ENCODE peak calls at places on chromosomes 13 and 19, in nine cellular contexts. One of them, this sample, is unnamed.
A peak's percentile ranks its signal among the peaks of the same experiment; 100 is the strongest.

GRCh38 chr13:99811067-99811715 is 160.4 kb downstream of the ZIC5 start:
- DNase-seq in epithelial cell of esophagus: no peak
- DNase-seq in mammary epithelial cell: no peak
- DNase-seq in transverse colon: no peak
- DNase-seq in GM23338: no peak
- DNase-seq in foreskin keratinocyte: no peak
- DNase-seq in fibroblast of lung: no peak
- DNase-seq in AG09319: no peak
- DNase-seq in neural progenitor cell: no peak
- DNase-seq in this sample: no peak

GRCh38 chr19:4379383-4380253 is 20.7 kb downstream of the SH3GL1 start:
- DNase-seq in epithelial cell of esophagus: peak; percentile 100
- DNase-seq in mammary epithelial cell: peak; percentile 99
- DNase-seq in transverse colon: no peak
- DNase-seq in GM23338: no peak
- DNase-seq in foreskin keratinocyte: peak; percentile 94
- DNase-seq in fibroblast of lung: no peak
- DNase-seq in AG09319: no peak
- DNase-seq in neural progenitor cell: no peak
- DNase-seq in this sample: peak; percentile 94

GRCh38 chr19:40370997-40371801 is 18.8 kb downstream of the HIPK4 start:
- DNase-seq in epithelial cell of esophagus: no peak
- DNase-seq in mammary epithelial cell: no peak
- DNase-seq in transverse colon: no peak
- DNase-seq in GM23338: no peak
- DNase-seq in foreskin keratinocyte: no peak
- DNase-seq in fibroblast of lung: no peak
- DNase-seq in AG09319: no peak
- DNase-seq in neural progenitor cell: no peak
- DNase-seq in this sample: no peak

GRCh38 chr13:111904166-111904565 is 162.8 kb upstream of the SOX1 start:
- DNase-seq in epithelial cell of esophagus: no peak
- DNase-seq in mammary epithelial cell: no peak
- DNase-seq in transverse colon: no peak
- DNase-seq in GM23338: no peak
- DNase-seq in foreskin keratinocyte: no peak
- DNase-seq in fibroblast of lung: no peak
- DNase-seq in AG09319: no peak
- DNase-seq in neural progenitor cell: no peak
- DNase-seq in this sample: no peak

GRCh38 chr19:33578697-33579096 is 43.1 kb upstream of the CHST8 start:
- DNase-seq in epithelial cell of esophagus: no peak
- DNase-seq in mammary epithelial cell: no peak
- DNase-seq in transverse colon: no peak
- DNase-seq in GM23338: no peak
- DNase-seq in foreskin keratinocyte: no peak
- DNase-seq in fibroblast of lung: no peak
- DNase-seq in AG09319: no peak
- DNase-seq in neural progenitor cell: no peak
- DNase-seq in this sample: no peak

GRCh38 chr19:18399008-18399407 is 1.6 kb upstream of the LRRC25 start:
- DNase-seq in epithelial cell of esophagus: peak; percentile 81
- DNase-seq in mammary epithelial cell: peak; percentile 42
- DNase-seq in transverse colon: peak; percentile 60
- DNase-seq in GM23338: no peak
- DNase-seq in foreskin keratinocyte: no peak
- DNase-seq in fibroblast of lung: peak; percentile 68
- DNase-seq in AG09319: no peak
- DNase-seq in neural progenitor cell: no peak
- DNase-seq in this sample: no peak

GRCh38 chr13:107865643-107866006 is 349.7 kb downstream of the LIG4 start:
- DNase-seq in epithelial cell of esophagus: no peak
- DNase-seq in mammary epithelial cell: no peak
- DNase-seq in transverse colon: no peak
- DNase-seq in GM23338: no peak
- DNase-seq in foreskin keratinocyte: no peak
- DNase-seq in fibroblast of lung: peak; percentile 35
- DNase-seq in AG09319: no peak
- DNase-seq in neural progenitor cell: no peak
- DNase-seq in this sample: no peak

GRCh38 chr19:40134866-40135265 is 44.1 kb upstream of the ZNF780A start:
- DNase-seq in epithelial cell of esophagus: no peak
- DNase-seq in mammary epithelial cell: no peak
- DNase-seq in transverse colon: no peak
- DNase-seq in GM23338: no peak
- DNase-seq in foreskin keratinocyte: no peak
- DNase-seq in fibroblast of lung: no peak
- DNase-seq in AG09319: no peak
- DNase-seq in neural progenitor cell: peak; percentile 15
- DNase-seq in this sample: no peak

GRCh38 chr19:2549701-2550191 is 73.8 kb downstream of the GADD45B start:
- DNase-seq in epithelial cell of esophagus: no peak
- DNase-seq in mammary epithelial cell: peak; percentile 58
- DNase-seq in transverse colon: peak; percentile 72
- DNase-seq in GM23338: no peak
- DNase-seq in foreskin keratinocyte: no peak
- DNase-seq in fibroblast of lung: peak; percentile 93
- DNase-seq in AG09319: peak; percentile 62
- DNase-seq in neural progenitor cell: no peak
- DNase-seq in this sample: no peak

GRCh38 chr13:71968025-71968424 is 101.0 kb upstream of the DACH1 start:
- DNase-seq in epithelial cell of esophagus: peak; percentile 57
- DNase-seq in mammary epithelial cell: no peak
- DNase-seq in transverse colon: no peak
- DNase-seq in GM23338: peak; percentile 78
- DNase-seq in foreskin keratinocyte: no peak
- DNase-seq in fibroblast of lung: no peak
- DNase-seq in AG09319: no peak
- DNase-seq in neural progenitor cell: peak; percentile 77
- DNase-seq in this sample: no peak

GRCh38 chr13:29846475-29847256 is 3.8 kb downstream of the UBL3 start:
- DNase-seq in epithelial cell of esophagus: no peak
- DNase-seq in mammary epithelial cell: no peak
- DNase-seq in transverse colon: no peak
- DNase-seq in GM23338: no peak
- DNase-seq in foreskin keratinocyte: no peak
- DNase-seq in fibroblast of lung: no peak
- DNase-seq in AG09319: no peak
- DNase-seq in neural progenitor cell: no peak
- DNase-seq in this sample: no peak

GRCh38 chr19:6632002-6632621 is 37.8 kb downstream of the TNFSF14 start:
- DNase-seq in epithelial cell of esophagus: peak; percentile 77
- DNase-seq in mammary epithelial cell: peak; percentile 59
- DNase-seq in transverse colon: peak; percentile 77
- DNase-seq in GM23338: peak; percentile 91
- DNase-seq in foreskin keratinocyte: peak; percentile 21
- DNase-seq in fibroblast of lung: peak; percentile 78
- DNase-seq in AG09319: peak; percentile 40
- DNase-seq in neural progenitor cell: peak; percentile 86
- DNase-seq in this sample: no peak

GRCh38 chr19:38211779-38212178 is 12.2 kb downstream of the DPF1 start:
- DNase-seq in epithelial cell of esophagus: no peak
- DNase-seq in mammary epithelial cell: no peak
- DNase-seq in transverse colon: no peak
- DNase-seq in GM23338: peak; percentile 73
- DNase-seq in foreskin keratinocyte: no peak
- DNase-seq in fibroblast of lung: no peak
- DNase-seq in AG09319: no peak
- DNase-seq in neural progenitor cell: peak; percentile 65
- DNase-seq in this sample: no peak

GRCh38 chr19:38209152-38209551 is 14.9 kb downstream of the DPF1 start:
- DNase-seq in epithelial cell of esophagus: no peak
- DNase-seq in mammary epithelial cell: no peak
- DNase-seq in transverse colon: no peak
- DNase-seq in GM23338: peak; percentile 84
- DNase-seq in foreskin keratinocyte: no peak
- DNase-seq in fibroblast of lung: no peak
- DNase-seq in AG09319: no peak
- DNase-seq in neural progenitor cell: peak; percentile 49
- DNase-seq in this sample: no peak

GRCh38 chr19:38209671-38210457 is 14.2 kb downstream of the DPF1 start:
- DNase-seq in epithelial cell of esophagus: no peak
- DNase-seq in mammary epithelial cell: no peak
- DNase-seq in transverse colon: peak; percentile 47
- DNase-seq in GM23338: peak; percentile 82
- DNase-seq in foreskin keratinocyte: no peak
- DNase-seq in fibroblast of lung: peak; percentile 76
- DNase-seq in AG09319: no peak
- DNase-seq in neural progenitor cell: peak; percentile 87
- DNase-seq in this sample: no peak

GRCh38 chr19:38210458-38210987 is 13.5 kb downstream of the DPF1 start:
- DNase-seq in epithelial cell of esophagus: no peak
- DNase-seq in mammary epithelial cell: no peak
- DNase-seq in transverse colon: peak; percentile 21
- DNase-seq in GM23338: peak; percentile 97
- DNase-seq in foreskin keratinocyte: no peak
- DNase-seq in fibroblast of lung: peak; percentile 77
- DNase-seq in AG09319: no peak
- DNase-seq in neural progenitor cell: peak; percentile 97
- DNase-seq in this sample: no peak

GRCh38 chr19:38211206-38211605 is 12.8 kb downstream of the DPF1 start:
- DNase-seq in epithelial cell of esophagus: no peak
- DNase-seq in mammary epithelial cell: no peak
- DNase-seq in transverse colon: no peak
- DNase-seq in GM23338: peak; percentile 70
- DNase-seq in foreskin keratinocyte: no peak
- DNase-seq in fibroblast of lung: peak; percentile 20
- DNase-seq in AG09319: no peak
- DNase-seq in neural progenitor cell: peak; percentile 70
- DNase-seq in this sample: no peak
- TF ChIP-seq CTCF in epithelial cell of esophagus: no peak
- TF ChIP-seq CTCF in mammary epithelial cell: no peak
- TF ChIP-seq CTCF in transverse colon: no peak
- TF ChIP-seq CTCF in GM23338: no peak
- TF ChIP-seq CTCF in foreskin keratinocyte: no peak
- TF ChIP-seq CTCF in fibroblast of lung: peak; percentile 13
- TF ChIP-seq CTCF in AG09319: no peak
- TF ChIP-seq CTCF in neural progenitor cell: no peak
- TF ChIP-seq CTCF in this sample: peak; percentile 14

GRCh38 chr19:51000981-51001380 is 423 bp downstream of the KLK8 start:
- DNase-seq in epithelial cell of esophagus: no peak
- DNase-seq in mammary epithelial cell: peak; percentile 72
- DNase-seq in transverse colon: no peak
- DNase-seq in GM23338: peak; percentile 84
- DNase-seq in foreskin keratinocyte: no peak
- DNase-seq in fibroblast of lung: no peak
- DNase-seq in AG09319: no peak
- DNase-seq in neural progenitor cell: peak; percentile 44
- DNase-seq in this sample: no peak
- TF ChIP-seq CTCF in epithelial cell of esophagus: no peak
- TF ChIP-seq CTCF in mammary epithelial cell: no peak
- TF ChIP-seq CTCF in transverse colon: no peak
- TF ChIP-seq CTCF in GM23338: peak; percentile 40
- TF ChIP-seq CTCF in foreskin keratinocyte: peak; percentile 61
- TF ChIP-seq CTCF in fibroblast of lung: no peak
- TF ChIP-seq CTCF in AG09319: no peak
- TF ChIP-seq CTCF in neural progenitor cell: no peak
- TF ChIP-seq CTCF in this sample: no peak

DNA sequence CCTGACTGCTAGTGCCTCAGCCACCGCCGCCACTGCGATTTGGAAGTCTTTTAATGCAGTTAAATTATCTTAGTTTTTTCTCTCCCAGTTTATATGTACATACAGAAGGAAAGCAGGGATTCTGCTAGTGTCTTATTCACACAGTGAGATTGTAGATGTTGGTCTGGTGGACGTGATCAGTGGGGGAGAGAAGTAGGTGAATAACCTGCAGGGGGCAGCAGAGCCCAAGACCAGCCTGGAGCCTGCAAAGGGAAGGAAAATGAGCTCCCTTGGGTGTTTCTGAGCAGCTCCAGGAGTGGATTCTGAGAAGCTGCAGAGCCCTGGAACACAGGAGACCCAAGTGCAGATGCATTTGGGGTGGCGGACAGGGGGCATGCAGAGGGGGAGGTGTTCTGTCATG is 26.3 kb downstream of the ZNF844 start:
- DNase-seq in epithelial cell of esophagus: peak; percentile 48
- DNase-seq in mammary epithelial cell: peak; percentile 10
- DNase-seq in transverse colon: peak; percentile 58
- DNase-seq in GM23338: peak; percentile 71
- DNase-seq in foreskin keratinocyte: no peak
- DNase-seq in fibroblast of lung: peak; percentile 69
- DNase-seq in AG09319: no peak
- DNase-seq in neural progenitor cell: peak; percentile 77
- DNase-seq in this sample: no peak
- TF ChIP-seq CTCF in epithelial cell of esophagus: peak; percentile 41
- TF ChIP-seq CTCF in mammary epithelial cell: no peak
- TF ChIP-seq CTCF in transverse colon: peak; percentile 45
- TF ChIP-seq CTCF in GM23338: peak; percentile 88
- TF ChIP-seq CTCF in foreskin keratinocyte: peak; percentile 61
- TF ChIP-seq CTCF in fibroblast of lung: peak; percentile 57
- TF ChIP-seq CTCF in AG09319: peak; percentile 58
- TF ChIP-seq CTCF in neural progenitor cell: peak; percentile 77
- TF ChIP-seq CTCF in this sample: peak; percentile 24

GRCh38 chr13:26440111-26440510 is 117.4 kb upstream of the WASF3 start:
- DNase-seq in epithelial cell of esophagus: peak; percentile 8
- DNase-seq in mammary epithelial cell: no peak
- DNase-seq in transverse colon: no peak
- DNase-seq in GM23338: no peak
- DNase-seq in foreskin keratinocyte: no peak
- DNase-seq in fibroblast of lung: no peak
- DNase-seq in AG09319: no peak
- DNase-seq in neural progenitor cell: no peak
- DNase-seq in this sample: no peak

GRCh38 chr13:26449063-26449848 is 108.2 kb upstream of the WASF3 start:
- DNase-seq in epithelial cell of esophagus: peak; percentile 43
- DNase-seq in mammary epithelial cell: peak; percentile 19
- DNase-seq in transverse colon: no peak
- DNase-seq in GM23338: no peak
- DNase-seq in foreskin keratinocyte: peak; percentile 23
- DNase-seq in fibroblast of lung: no peak
- DNase-seq in AG09319: no peak
- DNase-seq in neural progenitor cell: no peak
- DNase-seq in this sample: no peak

GRCh38 chr13:26446751-26447150 is 110.7 kb upstream of the WASF3 start:
- DNase-seq in epithelial cell of esophagus: peak; percentile 9
- DNase-seq in mammary epithelial cell: no peak
- DNase-seq in transverse colon: no peak
- DNase-seq in GM23338: no peak
- DNase-seq in foreskin keratinocyte: no peak
- DNase-seq in fibroblast of lung: no peak
- DNase-seq in AG09319: no peak
- DNase-seq in neural progenitor cell: no peak
- DNase-seq in this sample: no peak

GRCh38 chr13:26442541-26442940 is 114.9 kb upstream of the WASF3 start:
- DNase-seq in epithelial cell of esophagus: peak; percentile 35
- DNase-seq in mammary epithelial cell: no peak
- DNase-seq in transverse colon: no peak
- DNase-seq in GM23338: no peak
- DNase-seq in foreskin keratinocyte: no peak
- DNase-seq in fibroblast of lung: no peak
- DNase-seq in AG09319: no peak
- DNase-seq in neural progenitor cell: no peak
- DNase-seq in this sample: no peak

DNA sequence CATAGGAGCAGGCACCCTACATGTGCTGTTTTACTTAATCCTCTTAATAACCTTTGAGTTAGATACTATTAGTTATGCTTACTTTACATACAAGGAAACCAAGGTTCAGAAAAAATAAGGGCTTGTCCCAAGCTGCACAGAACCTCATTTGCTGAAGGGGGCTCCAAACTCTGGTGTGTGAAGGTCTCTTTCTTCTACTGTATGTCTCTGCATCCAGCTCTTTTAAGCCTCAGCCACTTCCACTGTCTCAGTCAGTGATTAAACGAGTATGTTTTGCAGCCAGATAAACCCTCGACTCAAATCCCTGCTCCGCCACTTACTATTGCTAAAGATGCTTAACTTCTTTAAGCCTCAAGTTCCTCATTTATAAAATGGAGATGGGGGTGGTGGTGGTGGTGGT is 112.4 kb upstream of the WASF3 start:
- DNase-seq in epithelial cell of esophagus: no peak
- DNase-seq in mammary epithelial cell: no peak
- DNase-seq in transverse colon: no peak
- DNase-seq in GM23338: peak; percentile 41
- DNase-seq in foreskin keratinocyte: no peak
- DNase-seq in fibroblast of lung: no peak
- DNase-seq in AG09319: no peak
- DNase-seq in neural progenitor cell: no peak
- DNase-seq in this sample: no peak
- TF ChIP-seq CTCF in epithelial cell of esophagus: no peak
- TF ChIP-seq CTCF in mammary epithelial cell: no peak
- TF ChIP-seq CTCF in transverse colon: no peak
- TF ChIP-seq CTCF in GM23338: peak; percentile 53
- TF ChIP-seq CTCF in foreskin keratinocyte: no peak
- TF ChIP-seq CTCF in fibroblast of lung: no peak
- TF ChIP-seq CTCF in AG09319: no peak
- TF ChIP-seq CTCF in neural progenitor cell: peak; percentile 37
- TF ChIP-seq CTCF in this sample: no peak

This sample was measured in kidney epithelial cell.